ENCODE peak calls at places on chromosomes 13 and 19, in six cellular contexts. F is NT2/D1, D is GM03348, N is T-helper 2 cell, V is nucleus accumbens, L is NCI-H2107. Z is an unnamed sample.

GRCh38 chr13:77136902-77137420 is 110.0 kb upstream of the FBXL3 start:
- DNase-seq in F (peak; percentile 5), D (no peak), N (no peak), V (no peak), L (no peak), Z (no peak)

GRCh38 chr19:12788682-12789097 is 2.6 kb upstream of the JUNB start:
- DNase-seq in F (no peak), D (peak; percentile 71), N (no peak), V (peak; percentile 24), L (no peak), Z (peak; percentile 55)

GRCh38 chr19:57192064-57192395 is 730 bp downstream of the ZNF264 start:
- DNase-seq in F (no peak), D (peak; percentile 27), N (no peak), V (no peak), L (no peak), Z (peak; percentile 14)

GRCh38 chr13:37870895-37871550 is 1.5 kb upstream of the TRPC4 start:
- DNase-seq in F (no peak), D (peak; percentile 54), N (no peak), V (no peak), L (no peak), Z (peak; percentile 43)

GRCh38 chr13:82597737-82598136 is 1284.5 kb downstream of the SLITRK1 start:
- DNase-seq in F (no peak), D (no peak), N (no peak), V (no peak), L (no peak), Z (no peak)

GRCh38 chr13:49838989-49839388 is 46.5 kb upstream of the KPNA3 start:
- DNase-seq in F (no peak), D (no peak), N (no peak), V (no peak), L (no peak), Z (no peak)

GRCh38 chr13:113585828-113586355 is 1.3 kb downstream of the TFDP1 start:
- DNase-seq in F (no peak), D (no peak), N (no peak), V (no peak), L (no peak), Z (no peak)

GRCh38 chr19:6713773-6714692 is 6.4 kb downstream of the C3 start:
- DNase-seq in F (no peak), D (no peak), N (no peak), V (no peak), L (no peak), Z (no peak)

GRCh38 chr19:56126983-56127780 is 6.1 kb upstream of the ZNF787 start:
- DNase-seq in F (no peak), D (no peak), N (no peak), V (no peak), L (no peak), Z (no peak)

GRCh38 chr19:6092329-6093286 is 17.7 kb downstream of the RFX2 start:
- DNase-seq in F (peak; percentile 39), D (peak; percentile 77), N (no peak), V (peak; percentile 6), L (peak; percentile 73), Z (peak; percentile 88)

GRCh38 chr19:36707134-36707533 is 19.7 kb downstream of the ZNF567 start:
- DNase-seq in F (no peak), D (no peak), N (no peak), V (no peak), L (no peak), Z (no peak)

GRCh38 chr13:99075268-99076191 is 97.7 kb upstream of the DOCK9 start:
- DNase-seq in F (no peak), D (no peak), N (no peak), V (no peak), L (no peak), Z (no peak)

Z was measured in AG08395.